ENCODE peak calls at places on chromosomes 6 and 20, in seven cellular contexts. One of them, this sample, is unnamed.

GRCh38 chr6:2140438-2141128 is 104.8 kb downstream of the GMDS start:
- DNase-seq in left lung: no peak
- DNase-seq in fibroblast of villous mesenchyme: no peak
- DNase-seq in HL-60: no peak
- DNase-seq in mucosa of descending colon: no peak
- DNase-seq in Peyer's patch: no peak
- DNase-seq in GM12865: no peak
- DNase-seq in this sample: no peak

GRCh38 chr20:58659841-58660240 is 8.8 kb downstream of the STX16 start:
- DNase-seq in left lung: no peak
- DNase-seq in fibroblast of villous mesenchyme: no peak
- DNase-seq in HL-60: no peak
- DNase-seq in mucosa of descending colon: no peak
- DNase-seq in Peyer's patch: peak
- DNase-seq in GM12865: no peak
- DNase-seq in this sample: no peak

GRCh38 chr6:87375315-87375714 is 30.7 kb downstream of the C6orf163 start:
- DNase-seq in left lung: no peak
- DNase-seq in fibroblast of villous mesenchyme: no peak
- DNase-seq in HL-60: no peak
- DNase-seq in mucosa of descending colon: no peak
- DNase-seq in Peyer's patch: no peak
- DNase-seq in GM12865: no peak
- DNase-seq in this sample: no peak

GRCh38 chr6:109165392-109165964 is 70.2 kb downstream of the CEP57L1 start:
- DNase-seq in left lung: peak
- DNase-seq in fibroblast of villous mesenchyme: peak
- DNase-seq in HL-60: no peak
- DNase-seq in mucosa of descending colon: no peak
- DNase-seq in Peyer's patch: no peak
- DNase-seq in GM12865: no peak
- DNase-seq in this sample: peak

GRCh38 chr6:111551521-111552231 is 54.0 kb downstream of the TRAF3IP2 start:
- DNase-seq in left lung: peak
- DNase-seq in fibroblast of villous mesenchyme: peak
- DNase-seq in HL-60: no peak
- DNase-seq in mucosa of descending colon: peak
- DNase-seq in Peyer's patch: no peak
- DNase-seq in GM12865: no peak
- DNase-seq in this sample: no peak

GRCh38 chr20:25020345-25020744 is 27.8 kb upstream of the APMAP start:
- DNase-seq in left lung: peak
- DNase-seq in fibroblast of villous mesenchyme: no peak
- DNase-seq in HL-60: no peak
- DNase-seq in mucosa of descending colon: no peak
- DNase-seq in Peyer's patch: no peak
- DNase-seq in GM12865: no peak
- DNase-seq in this sample: no peak

GRCh38 chr6:43723737-43724295 is 36.2 kb upstream of the MRPS18A start:
- DNase-seq in left lung: peak
- DNase-seq in fibroblast of villous mesenchyme: peak
- DNase-seq in HL-60: peak
- DNase-seq in mucosa of descending colon: peak
- DNase-seq in Peyer's patch: peak
- DNase-seq in GM12865: peak
- DNase-seq in this sample: peak

GRCh38 chr6:2718334-2719052 is 32.2 kb downstream of the MYLK4 start:
- DNase-seq in left lung: no peak
- DNase-seq in fibroblast of villous mesenchyme: peak
- DNase-seq in HL-60: no peak
- DNase-seq in mucosa of descending colon: no peak
- DNase-seq in Peyer's patch: no peak
- DNase-seq in GM12865: no peak
- DNase-seq in this sample: no peak

GRCh38 chr6:145093226-145093625 is 642.1 kb downstream of the EPM2A start:
- DNase-seq in left lung: no peak
- DNase-seq in fibroblast of villous mesenchyme: no peak
- DNase-seq in HL-60: no peak
- DNase-seq in mucosa of descending colon: no peak
- DNase-seq in Peyer's patch: no peak
- DNase-seq in GM12865: no peak
- DNase-seq in this sample: no peak

GRCh38 chr20:38893056-38893455 is 33.2 kb upstream of the FAM83D start:
- DNase-seq in left lung: no peak
- DNase-seq in fibroblast of villous mesenchyme: no peak
- DNase-seq in HL-60: no peak
- DNase-seq in mucosa of descending colon: no peak
- DNase-seq in Peyer's patch: no peak
- DNase-seq in GM12865: peak
- DNase-seq in this sample: no peak

GRCh38 chr6:67634199-67634598 is 1000.9 kb upstream of the ADGRB3 start:
- DNase-seq in left lung: no peak
- DNase-seq in fibroblast of villous mesenchyme: no peak
- DNase-seq in HL-60: no peak
- DNase-seq in mucosa of descending colon: no peak
- DNase-seq in Peyer's patch: no peak
- DNase-seq in GM12865: no peak
- DNase-seq in this sample: no peak

GRCh38 chr6:113598786-113599185 is 258.4 kb upstream of the MARCKS start:
- DNase-seq in left lung: no peak
- DNase-seq in fibroblast of villous mesenchyme: no peak
- DNase-seq in HL-60: no peak
- DNase-seq in mucosa of descending colon: no peak
- DNase-seq in Peyer's patch: no peak
- DNase-seq in GM12865: no peak
- DNase-seq in this sample: no peak

GRCh38 chr6:47414517-47415167 is 62.9 kb upstream of the CD2AP start:
- DNase-seq in left lung: no peak
- DNase-seq in fibroblast of villous mesenchyme: peak
- DNase-seq in HL-60: no peak
- DNase-seq in mucosa of descending colon: no peak
- DNase-seq in Peyer's patch: no peak
- DNase-seq in GM12865: peak
- DNase-seq in this sample: peak

GRCh38 chr6:105384004-105384403 is 18.9 kb downstream of the PREP start:
- DNase-seq in left lung: no peak
- DNase-seq in fibroblast of villous mesenchyme: no peak
- DNase-seq in HL-60: no peak
- DNase-seq in mucosa of descending colon: peak
- DNase-seq in Peyer's patch: no peak
- DNase-seq in GM12865: no peak
- DNase-seq in this sample: no peak

GRCh38 chr6:121755500-121755899 is 320.1 kb downstream of the GJA1 start:
- DNase-seq in left lung: no peak
- DNase-seq in fibroblast of villous mesenchyme: peak
- DNase-seq in HL-60: no peak
- DNase-seq in mucosa of descending colon: no peak
- DNase-seq in Peyer's patch: no peak
- DNase-seq in GM12865: no peak
- DNase-seq in this sample: peak

GRCh38 chr6:18550119-18550518 is 163.0 kb downstream of the RNF144B start:
- DNase-seq in left lung: no peak
- DNase-seq in fibroblast of villous mesenchyme: no peak
- DNase-seq in HL-60: no peak
- DNase-seq in mucosa of descending colon: no peak
- DNase-seq in Peyer's patch: no peak
- DNase-seq in GM12865: no peak
- DNase-seq in this sample: no peak

GRCh38 chr20:51695574-51696303 is 72.5 kb downstream of the ATP9A start:
- DNase-seq in left lung: no peak
- DNase-seq in fibroblast of villous mesenchyme: peak
- DNase-seq in HL-60: no peak
- DNase-seq in mucosa of descending colon: no peak
- DNase-seq in Peyer's patch: no peak
- DNase-seq in GM12865: no peak
- DNase-seq in this sample: peak

GRCh38 chr6:400815-401214 is 9.3 kb downstream of the IRF4 start:
- DNase-seq in left lung: no peak
- DNase-seq in fibroblast of villous mesenchyme: no peak
- DNase-seq in HL-60: no peak
- DNase-seq in mucosa of descending colon: no peak
- DNase-seq in Peyer's patch: no peak
- DNase-seq in GM12865: no peak
- DNase-seq in this sample: no peak
- H3K4me3 ChIP-seq in left lung: no peak
- H3K4me3 ChIP-seq in fibroblast of villous mesenchyme: no peak
- H3K4me3 ChIP-seq in HL-60: no peak
- H3K4me3 ChIP-seq in mucosa of descending colon: no peak
- H3K4me3 ChIP-seq in Peyer's patch: no peak
- H3K4me3 ChIP-seq in GM12865: no peak
- H3K4me3 ChIP-seq in this sample: no peak

GRCh38 chr6:31738048-31738979 is 1.5 kb upstream of the MSH5 start:
- DNase-seq in left lung: peak
- DNase-seq in fibroblast of villous mesenchyme: peak
- DNase-seq in HL-60: peak
- DNase-seq in mucosa of descending colon: peak
- DNase-seq in Peyer's patch: peak
- DNase-seq in GM12865: peak
- DNase-seq in this sample: peak
- TF ChIP-seq CTCF in left lung: no peak
- TF ChIP-seq CTCF in fibroblast of villous mesenchyme: peak
- TF ChIP-seq CTCF in HL-60: no peak
- TF ChIP-seq CTCF in mucosa of descending colon: peak
- TF ChIP-seq CTCF in Peyer's patch: no peak
- TF ChIP-seq CTCF in GM12865: no peak
- TF ChIP-seq CTCF in this sample: peak

GRCh38 chr6:34090495-34090894 is 55.4 kb downstream of the GRM4 start:
- DNase-seq in left lung: no peak
- DNase-seq in fibroblast of villous mesenchyme: no peak
- DNase-seq in HL-60: no peak
- DNase-seq in mucosa of descending colon: no peak
- DNase-seq in Peyer's patch: no peak
- DNase-seq in GM12865: no peak
- DNase-seq in this sample: no peak
- H3K4me3 ChIP-seq in left lung: no peak
- H3K4me3 ChIP-seq in fibroblast of villous mesenchyme: no peak
- H3K4me3 ChIP-seq in HL-60: no peak
- H3K4me3 ChIP-seq in mucosa of descending colon: no peak
- H3K4me3 ChIP-seq in Peyer's patch: no peak
- H3K4me3 ChIP-seq in GM12865: no peak
- H3K4me3 ChIP-seq in this sample: no peak

DNA sequence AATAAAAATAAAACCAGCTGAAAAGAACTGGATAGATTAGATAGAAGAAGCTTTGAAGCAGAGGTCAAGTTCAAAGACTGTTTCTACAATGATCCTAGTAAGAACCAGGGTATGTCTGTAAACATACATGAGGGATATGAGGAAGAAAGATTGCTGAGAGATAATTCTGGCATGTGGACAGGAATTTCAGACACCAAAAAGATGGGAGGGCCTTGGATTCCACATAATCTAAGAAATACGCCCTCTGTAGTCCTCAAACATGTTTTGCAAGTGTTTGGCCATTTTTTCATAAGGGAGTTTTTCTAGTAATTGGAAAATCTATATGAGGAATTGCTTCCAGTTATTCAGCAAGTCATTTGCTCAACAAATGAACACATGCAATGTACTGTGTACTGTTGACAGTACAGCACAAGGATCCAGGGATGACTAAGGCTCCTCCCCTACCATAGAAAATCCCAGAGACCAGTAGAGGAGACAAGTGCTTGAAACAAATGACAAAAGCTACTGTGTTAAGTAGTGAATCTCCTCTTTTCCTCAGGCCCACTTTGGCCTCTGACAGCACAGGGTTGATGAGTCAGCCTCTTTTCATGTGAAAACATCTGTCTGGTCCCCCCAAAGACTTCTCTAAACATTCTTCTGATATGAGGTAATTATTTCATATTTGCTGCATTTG is 795.9 kb downstream of the MAFB start:
- DNase-seq in left lung: no peak
- DNase-seq in fibroblast of villous mesenchyme: peak
- DNase-seq in HL-60: no peak
- DNase-seq in mucosa of descending colon: no peak
- DNase-seq in Peyer's patch: no peak
- DNase-seq in GM12865: no peak
- DNase-seq in this sample: peak
- TF ChIP-seq CTCF in left lung: no peak
- TF ChIP-seq CTCF in fibroblast of villous mesenchyme: peak
- TF ChIP-seq CTCF in HL-60: no peak
- TF ChIP-seq CTCF in mucosa of descending colon: no peak
- TF ChIP-seq CTCF in Peyer's patch: no peak
- TF ChIP-seq CTCF in GM12865: no peak
- TF ChIP-seq CTCF in this sample: peak

GRCh38 chr6:30005482-30005881 is 55.6 kb upstream of the POLR1H start:
- DNase-seq in left lung: no peak
- DNase-seq in fibroblast of villous mesenchyme: no peak
- DNase-seq in HL-60: no peak
- DNase-seq in mucosa of descending colon: no peak
- DNase-seq in Peyer's patch: no peak
- DNase-seq in GM12865: no peak
- DNase-seq in this sample: peak

GRCh38 chr6:30002871-30003270 is 58.2 kb upstream of the POLR1H start:
- DNase-seq in left lung: no peak
- DNase-seq in fibroblast of villous mesenchyme: no peak
- DNase-seq in HL-60: no peak
- DNase-seq in mucosa of descending colon: no peak
- DNase-seq in Peyer's patch: no peak
- DNase-seq in GM12865: no peak
- DNase-seq in this sample: peak

GRCh38 chr6:30006170-30007131 is 54.6 kb upstream of the POLR1H start:
- DNase-seq in left lung: peak
- DNase-seq in fibroblast of villous mesenchyme: peak
- DNase-seq in HL-60: no peak
- DNase-seq in mucosa of descending colon: peak
- DNase-seq in Peyer's patch: no peak
- DNase-seq in GM12865: no peak
- DNase-seq in this sample: peak

GRCh38 chr6:30009113-30009512 is 52.0 kb upstream of the POLR1H start:
- DNase-seq in left lung: no peak
- DNase-seq in fibroblast of villous mesenchyme: no peak
- DNase-seq in HL-60: no peak
- DNase-seq in mucosa of descending colon: no peak
- DNase-seq in Peyer's patch: no peak
- DNase-seq in GM12865: no peak
- DNase-seq in this sample: no peak

DNA sequence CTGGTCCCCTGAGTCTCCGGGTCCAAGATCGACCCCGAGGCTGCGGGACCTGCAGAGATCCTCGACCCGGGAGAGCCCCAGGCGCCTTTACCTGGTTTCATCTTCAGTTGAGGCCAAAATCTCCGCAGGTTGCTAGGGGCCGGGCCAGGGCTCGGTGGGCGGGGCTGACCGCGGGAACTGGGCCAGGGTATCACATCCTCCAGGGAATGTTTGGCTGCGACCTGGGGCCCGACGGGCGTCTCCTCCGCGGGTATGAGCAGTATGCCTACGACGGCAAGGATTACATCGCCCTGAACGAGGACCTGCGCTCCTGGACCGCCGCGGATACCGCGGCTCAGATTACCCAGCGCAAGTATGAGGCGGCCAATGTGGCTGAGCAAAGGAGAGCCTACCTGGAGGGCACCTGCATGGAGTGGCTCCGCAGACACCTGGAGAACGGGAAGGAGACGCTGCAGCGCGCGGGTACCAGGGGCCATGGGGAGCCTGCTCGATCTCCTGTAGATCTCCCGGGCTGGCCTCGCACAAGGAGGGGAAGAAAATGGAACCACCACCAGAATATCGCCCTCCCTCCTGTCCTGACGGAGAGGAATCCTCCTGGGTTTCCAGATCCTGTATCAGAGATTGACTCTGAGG is 53.8 kb upstream of the POLR1H start:
- DNase-seq in left lung: peak
- DNase-seq in fibroblast of villous mesenchyme: no peak
- DNase-seq in HL-60: no peak
- DNase-seq in mucosa of descending colon: no peak
- DNase-seq in Peyer's patch: no peak
- DNase-seq in GM12865: no peak
- DNase-seq in this sample: no peak
- H3K4me3 ChIP-seq in left lung: peak
- H3K4me3 ChIP-seq in fibroblast of villous mesenchyme: peak
- H3K4me3 ChIP-seq in HL-60: no peak
- H3K4me3 ChIP-seq in mucosa of descending colon: no peak
- H3K4me3 ChIP-seq in Peyer's patch: peak
- H3K4me3 ChIP-seq in GM12865: no peak
- H3K4me3 ChIP-seq in this sample: peak

GRCh38 chr6:106556368-106556960 is 72.8 kb downstream of the RTN4IP1 start:
- DNase-seq in left lung: no peak
- DNase-seq in fibroblast of villous mesenchyme: peak
- DNase-seq in HL-60: no peak
- DNase-seq in mucosa of descending colon: no peak
- DNase-seq in Peyer's patch: no peak
- DNase-seq in GM12865: no peak
- DNase-seq in this sample: peak
- TF ChIP-seq CTCF in left lung: no peak
- TF ChIP-seq CTCF in fibroblast of villous mesenchyme: peak
- TF ChIP-seq CTCF in HL-60: peak
- TF ChIP-seq CTCF in mucosa of descending colon: no peak
- TF ChIP-seq CTCF in Peyer's patch: no peak
- TF ChIP-seq CTCF in GM12865: no peak
- TF ChIP-seq CTCF in this sample: peak

This sample was measured in AG10803.